ENCODE peak calls at places on chromosomes 12 and 14, in nine cellular contexts. C, V, R, K, Y, O, U, G and D are unnamed samples.

GRCh38 chr14:69039287-69039628 is 60.2 kb upstream of the ACTN1 start:
- DNase-seq in C (no peak), V (peak; percentile 86), R (peak; percentile 67), K (peak; percentile 75), Y (no peak), O (no peak), U (no peak), G (peak; percentile 87), D (no peak)

GRCh38 chr12:55132816-55133215 is 6.6 kb downstream of the OR9K2 start:
- DNase-seq in C (no peak), V (no peak), R (no peak), K (no peak), Y (no peak), O (no peak), U (no peak), G (no peak), D (no peak)

GRCh38 chr14:65290830-65291229 is 121.7 kb upstream of the FUT8 start:
- DNase-seq in C (no peak), V (peak; percentile 95), R (peak; percentile 92), K (peak; percentile 98), Y (no peak), O (peak; percentile 74), U (no peak), G (peak; percentile 95), D (no peak)

GRCh38 chr12:14854586-14855163 is 11.3 kb upstream of the ART4 start:
- DNase-seq in C (no peak), V (no peak), R (peak; percentile 32), K (peak; percentile 62), Y (peak; percentile 19), O (no peak), U (no peak), G (peak; percentile 23), D (no peak)

GRCh38 chr12:92553389-92553788 is 149.4 kb upstream of the PLEKHG7 start:
- DNase-seq in C (no peak), V (no peak), R (no peak), K (no peak), Y (no peak), O (no peak), U (peak; percentile 72), G (no peak), D (no peak)

GRCh38 chr14:35122696-35123387 is 490 bp downstream of the PRORP start:
- DNase-seq in C (no peak), V (peak; percentile 47), R (peak; percentile 47), K (peak; percentile 66), Y (no peak), O (peak; percentile 59), U (peak; percentile 21), G (no peak), D (no peak)

GRCh38 chr12:129169928-129170327 is 316.6 kb downstream of the GLT1D1 start:
- DNase-seq in C (no peak), V (no peak), R (no peak), K (no peak), Y (no peak), O (no peak), U (no peak), G (no peak), D (no peak)

GRCh38 chr14:104101086-104101621 is 15.7 kb downstream of the ASPG start:
- DNase-seq in C (no peak), V (no peak), R (no peak), K (no peak), Y (no peak), O (no peak), U (peak; percentile 30), G (no peak), D (no peak)

GRCh38 chr12:12081836-12082497 is 11.2 kb downstream of the BCL2L14 start:
- DNase-seq in C (no peak), V (peak; percentile 71), R (peak; percentile 74), K (peak; percentile 70), Y (peak; percentile 74), O (peak; percentile 81), U (no peak), G (peak; percentile 60), D (peak; percentile 71)

GRCh38 chr12:114163766-114164165 is 197.6 kb upstream of the RBM19 start:
- DNase-seq in C (no peak), V (peak; percentile 69), R (peak; percentile 94), K (peak; percentile 85), Y (no peak), O (peak; percentile 21), U (no peak), G (peak; percentile 93), D (no peak)

GRCh38 chr12:22700126-22700525 is 75.2 kb downstream of the ETNK1 start:
- DNase-seq in C (no peak), V (no peak), R (peak; percentile 7), K (peak; percentile 76), Y (no peak), O (peak; percentile 16), U (no peak), G (peak; percentile 22), D (no peak)

GRCh38 chr14:104036250-104036649 is 49.2 kb upstream of the ASPG start:
- DNase-seq in C (no peak), V (no peak), R (no peak), K (no peak), Y (no peak), O (no peak), U (no peak), G (no peak), D (no peak)

GRCh38 chr12:51342416-51342815 is 4.1 kb downstream of the CELA1 start:
- DNase-seq in C (no peak), V (no peak), R (no peak), K (no peak), Y (no peak), O (no peak), U (no peak), G (no peak), D (no peak)

GRCh38 chr14:77616133-77616453 is 344 bp downstream of the SPTLC2 start:
- DNase-seq in C (no peak), V (peak; percentile 27), R (no peak), K (no peak), Y (no peak), O (no peak), U (no peak), G (no peak), D (no peak)

GRCh38 chr14:94110552-94111181 is at the start of gene IFI27:
- DNase-seq in C (peak; percentile 78), V (no peak), R (peak; percentile 77), K (peak; percentile 94), Y (no peak), O (peak; percentile 67), U (no peak), G (peak; percentile 95), D (no peak)

GRCh38 chr14:84065811-84066210 is 1464.1 kb upstream of the FLRT2 start:
- DNase-seq in C (no peak), V (no peak), R (no peak), K (no peak), Y (no peak), O (no peak), U (no peak), G (no peak), D (no peak)

GRCh38 chr12:102478416-102479098 is 1.8 kb downstream of the IGF1 start:
- DNase-seq in C (no peak), V (peak; percentile 13), R (no peak), K (no peak), Y (peak; percentile 27), O (no peak), U (no peak), G (no peak), D (no peak)